ENCODE peak calls at places on chromosome 16, in four cellular contexts. P, Q, Z and M are unnamed samples.

GRCh38 chr16:55175389-55175788 is 148.6 kb upstream of the IRX6 start:
- DNase-seq in P (no peak), Q (no peak), Z (no peak), M (no peak)

GRCh38 chr16:63361032-63361624 is 1324.9 kb upstream of the CDH8 start:
- DNase-seq in P (no peak), Q (no peak), Z (no peak), M (peak; percentile 60)

GRCh38 chr16:9159839-9160550 is 68.6 kb downstream of the HAPSTR1 start:
- DNase-seq in P (no peak), Q (peak; percentile 87), Z (peak; percentile 14), M (peak; percentile 58)

GRCh38 chr16:4450921-4451619 is 23.4 kb downstream of the NMRAL1 start:
- DNase-seq in P (no peak), Q (no peak), Z (no peak), M (no peak)

GRCh38 chr16:87930456-87930855 is 5.9 kb downstream of the CA5A start:
- DNase-seq in P (no peak), Q (peak; percentile 57), Z (no peak), M (peak; percentile 50)

GRCh38 chr16:84843149-84844048 is 23.6 kb downstream of the CRISPLD2 start:
- DNase-seq in P (no peak), Q (no peak), Z (no peak), M (peak; percentile 36)

GRCh38 chr16:70608516-70608915 is 37.8 kb upstream of the IL34 start:
- DNase-seq in P (no peak), Q (no peak), Z (no peak), M (no peak)

GRCh38 chr16:56421313-56421712 is 4.0 kb downstream of the AMFR start:
- DNase-seq in P (no peak), Q (no peak), Z (no peak), M (no peak)

GRCh38 chr16:59053911-59054310 is 319.8 kb upstream of the GOT2 start:
- DNase-seq in P (no peak), Q (no peak), Z (no peak), M (no peak)

GRCh38 chr16:23134274-23134673 is 15.0 kb downstream of the USP31 start:
- DNase-seq in P (no peak), Q (no peak), Z (no peak), M (no peak)

GRCh38 chr16:85532147-85532546 is 81.0 kb upstream of the GSE1 start:
- DNase-seq in P (no peak), Q (no peak), Z (no peak), M (no peak)

GRCh38 chr16:31472559-31473203 is 729 bp downstream of the TGFB1I1 start:
- DNase-seq in P (no peak), Q (peak; percentile 93), Z (no peak), M (peak; percentile 64)

GRCh38 chr16:19837331-19837943 is 47.2 kb downstream of the GPRC5B start:
- DNase-seq in P (no peak), Q (no peak), Z (no peak), M (no peak)

GRCh38 chr16:24141466-24141865 is 114.7 kb upstream of the CACNG3 start:
- DNase-seq in P (no peak), Q (no peak), Z (no peak), M (no peak)

GRCh38 chr16:60123387-60124023 is 1389.4 kb upstream of the GOT2 start:
- DNase-seq in P (no peak), Q (no peak), Z (no peak), M (no peak)

GRCh38 chr16:67594256-67594915 is 32.1 kb downstream of the CTCF start:
- DNase-seq in P (no peak), Q (no peak), Z (no peak), M (no peak)

GRCh38 chr16:3087243-3087791 is 11.8 kb downstream of the ZSCAN10 start:
- DNase-seq in P (no peak), Q (peak; percentile 50), Z (no peak), M (peak; percentile 49)

GRCh38 chr16:82133798-82134197 is 36.2 kb downstream of the MPHOSPH6 start:
- DNase-seq in P (no peak), Q (no peak), Z (no peak), M (no peak)

GRCh38 chr16:57264950-57265371 is 19.5 kb downstream of the PLLP start:
- DNase-seq in P (no peak), Q (no peak), Z (no peak), M (no peak)

GRCh38 chr16:24900230-24900629 is 54.5 kb downstream of the SLC5A11 start:
- DNase-seq in P (no peak), Q (no peak), Z (no peak), M (peak; percentile 15)

GRCh38 chr16:18941471-18941870 is 15.3 kb upstream of the SMG1 start:
- DNase-seq in P (no peak), Q (no peak), Z (no peak), M (no peak)

GRCh38 chr16:50667497-50668367 is 13.4 kb downstream of the SNX20 start:
- DNase-seq in P (no peak), Q (no peak), Z (no peak), M (peak; percentile 57)

GRCh38 chr16:30369091-30369937 is 980 bp downstream of the TBC1D10B start:
- DNase-seq in P (peak; percentile 90), Q (no peak), Z (no peak), M (peak; percentile 38)

GRCh38 chr16:28606291-28607115 is 3.3 kb downstream of the SULT1A1 start:
- DNase-seq in P (no peak), Q (no peak), Z (no peak), M (no peak)

GRCh38 chr16:84759906-84760305 is 59.9 kb upstream of the CRISPLD2 start:
- DNase-seq in P (no peak), Q (no peak), Z (no peak), M (no peak)

GRCh38 chr16:56357291-56357764 is 68.0 kb downstream of the AMFR start:
- DNase-seq in P (no peak), Q (peak; percentile 14), Z (no peak), M (no peak)

GRCh38 chr16:74743045-74743667 is 31.5 kb downstream of the FA2H start:
- DNase-seq in P (no peak), Q (no peak), Z (no peak), M (no peak)

GRCh38 chr16:11949527-11949926 is 7.7 kb upstream of the NPIPB2 start:
- DNase-seq in P (no peak), Q (peak; percentile 36), Z (no peak), M (peak; percentile 67)

GRCh38 chr16:27678955-27679354 is 129.0 kb downstream of the KATNIP start:
- DNase-seq in P (no peak), Q (no peak), Z (no peak), M (no peak)

GRCh38 chr16:29315916-29316517 is 90.5 kb downstream of the NPIPB11 start:
- DNase-seq in P (no peak), Q (no peak), Z (no peak), M (no peak)

GRCh38 chr16:66728117-66728787 is 23.2 kb downstream of the DYNC1LI2 start:
- DNase-seq in P (no peak), Q (no peak), Z (no peak), M (peak; percentile 71)

GRCh38 chr16:1158456-1159324 is 5.8 kb downstream of the CACNA1H start:
- DNase-seq in P (no peak), Q (peak; percentile 37), Z (no peak), M (no peak)

GRCh38 chr16:68401871-68402747 is 46.2 kb downstream of the SMPD3 start:
- DNase-seq in P (no peak), Q (no peak), Z (no peak), M (peak; percentile 86)

GRCh38 chr16:47461598-47462266 is 601 bp downstream of the PHKB start:
- DNase-seq in P (no peak), Q (no peak), Z (peak; percentile 8), M (peak; percentile 92)

GRCh38 chr16:19709381-19710136 is 8.5 kb downstream of the KNOP1 start:
- DNase-seq in P (no peak), Q (no peak), Z (no peak), M (no peak)

GRCh38 chr16:3791701-3792100 is 74.4 kb upstream of the TRAP1 start:
- DNase-seq in P (no peak), Q (no peak), Z (no peak), M (no peak)

GRCh38 chr16:2190659-2191445 is 5.6 kb downstream of the CASKIN1 start:
- DNase-seq in P (no peak), Q (no peak), Z (no peak), M (no peak)

GRCh38 chr16:86426243-86426642 is 84.1 kb upstream of the FOXF1 start:
- DNase-seq in P (no peak), Q (no peak), Z (no peak), M (no peak)

GRCh38 chr16:69105501-69106361 is at the start of gene HAS3:
- DNase-seq in P (no peak), Q (peak; percentile 74), Z (peak; percentile 25), M (peak; percentile 81)